ENCODE peak calls at places on chromosomes 1 and 21, in seven cellular contexts. W, Y, M, O, X, T and K are unnamed samples.

GRCh38 chr1:201468501-201468843 is 516 bp downstream of the PHLDA3 start:
- DNase-seq in W (peak; percentile 67), Y (peak; percentile 54), M (no peak), O (peak; percentile 71), X (no peak), T (no peak), K (peak; percentile 43)

GRCh38 chr1:58815069-58815679 is 31.3 kb upstream of the JUN start:
- DNase-seq in W (no peak), Y (peak; percentile 96), M (peak; percentile 94), O (peak; percentile 90), X (peak; percentile 91), T (peak; percentile 97), K (peak; percentile 90)

GRCh38 chr21:34936299-34936698 is 112.8 kb downstream of the RUNX1 start:
- DNase-seq in W (no peak), Y (no peak), M (no peak), O (no peak), X (no peak), T (no peak), K (no peak)

GRCh38 chr1:186849271-186849671 is 20.5 kb downstream of the PLA2G4A start:
- DNase-seq in W (no peak), Y (no peak), M (no peak), O (no peak), X (no peak), T (no peak), K (no peak)

GRCh38 chr1:230839166-230839565 is 29.2 kb downstream of the C1orf198 start:
- DNase-seq in W (peak; percentile 61), Y (no peak), M (no peak), O (no peak), X (no peak), T (no peak), K (no peak)

GRCh38 chr21:45555251-45555556 is 13.0 kb upstream of the SLC19A1 start:
- DNase-seq in W (no peak), Y (no peak), M (no peak), O (no peak), X (no peak), T (peak; percentile 30), K (no peak)

GRCh38 chr1:25647863-25648262 is 31.3 kb downstream of the MAN1C1 start:
- DNase-seq in W (no peak), Y (no peak), M (no peak), O (no peak), X (no peak), T (no peak), K (peak; percentile 73)

GRCh38 chr1:106952766-106953165 is 103.7 kb upstream of the PRMT6 start:
- DNase-seq in W (no peak), Y (no peak), M (no peak), O (no peak), X (no peak), T (peak; percentile 3), K (no peak)

GRCh38 chr1:77900687-77901293 is 12.4 kb downstream of the NEXN start:
- DNase-seq in W (no peak), Y (peak; percentile 83), M (peak; percentile 32), O (no peak), X (peak; percentile 60), T (peak; percentile 63), K (no peak)

GRCh38 chr21:45551316-45551715 is 9.1 kb upstream of the SLC19A1 start:
- DNase-seq in W (no peak), Y (peak; percentile 91), M (peak; percentile 65), O (peak; percentile 12), X (peak; percentile 34), T (peak; percentile 91), K (no peak)

GRCh38 chr1:112546076-112546475 is 37.3 kb downstream of the WNT2B start:
- DNase-seq in W (no peak), Y (no peak), M (peak; percentile 56), O (no peak), X (no peak), T (no peak), K (no peak)

GRCh38 chr1:8739377-8739776 is 78.1 kb downstream of the RERE start:
- DNase-seq in W (no peak), Y (no peak), M (no peak), O (no peak), X (peak; percentile 44), T (no peak), K (no peak)

GRCh38 chr1:35808376-35809155 is 750 bp downstream of the AGO4 start:
- DNase-seq in W (peak; percentile 9), Y (peak; percentile 54), M (peak; percentile 16), O (peak; percentile 63), X (peak; percentile 50), T (no peak), K (peak; percentile 53)

GRCh38 chr1:3012511-3013291 is 8.6 kb upstream of the ACTRT2 start:
- DNase-seq in W (peak; percentile 72), Y (no peak), M (no peak), O (peak; percentile 73), X (peak; percentile 52), T (no peak), K (peak; percentile 35)

GRCh38 chr1:93965256-93965655 is 56.0 kb upstream of the GCLM start:
- DNase-seq in W (no peak), Y (no peak), M (no peak), O (no peak), X (no peak), T (no peak), K (no peak)

GRCh38 chr1:93963585-93963984 is 54.4 kb upstream of the GCLM start:
- DNase-seq in W (no peak), Y (no peak), M (no peak), O (no peak), X (no peak), T (no peak), K (no peak)

GRCh38 chr1:93965888-93966287 is 56.7 kb upstream of the GCLM start:
- DNase-seq in W (no peak), Y (no peak), M (no peak), O (no peak), X (no peak), T (no peak), K (no peak)

GRCh38 chr1:93964096-93964776 is 55.0 kb upstream of the GCLM start:
- DNase-seq in W (no peak), Y (no peak), M (no peak), O (no peak), X (no peak), T (no peak), K (no peak)

DNA sequence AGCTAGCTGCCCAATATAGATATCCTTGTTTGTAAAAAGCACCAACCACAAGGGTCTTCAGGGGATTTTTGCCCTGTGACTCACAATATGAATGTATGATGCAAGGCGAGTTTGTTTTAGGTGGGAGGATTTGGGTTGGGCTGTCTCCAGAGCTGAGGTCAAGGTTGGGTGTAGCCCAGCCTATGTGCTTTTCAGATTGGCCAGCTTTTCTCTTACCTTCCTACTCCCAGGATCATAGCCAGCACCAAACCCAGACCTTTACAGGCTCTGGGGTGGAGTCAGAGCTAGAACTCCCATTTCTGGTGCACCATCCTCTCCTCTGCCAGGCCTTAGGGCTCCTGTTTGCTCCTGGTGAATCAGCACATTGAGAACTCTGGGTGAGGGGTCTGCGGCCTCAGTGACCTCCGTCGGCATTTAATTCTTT is 55.6 kb upstream of the GCLM start:
- DNase-seq in W (no peak), Y (no peak), M (peak; percentile 20), O (no peak), X (peak; percentile 4), T (peak; percentile 69), K (no peak)
- H3K27ac ChIP-seq in W (no peak overlapping the region), Y (no peak overlapping the region), M (no peak overlapping the region), O (no peak overlapping the region), X (no peak overlapping the region), T (no peak overlapping the region), K (no peak overlapping the region)

GRCh38 chr1:14970115-14970798 is 183.3 kb upstream of the TMEM51 start:
- DNase-seq in W (no peak), Y (peak; percentile 39), M (peak; percentile 96), O (no peak), X (peak; percentile 91), T (peak; percentile 87), K (no peak)

GRCh38 chr1:14970799-14971141 is 182.8 kb upstream of the TMEM51 start:
- DNase-seq in W (no peak), Y (no peak), M (no peak), O (no peak), X (no peak), T (no peak), K (no peak)

GRCh38 chr1:14972107-14972506 is 181.4 kb upstream of the TMEM51 start:
- DNase-seq in W (no peak), Y (no peak), M (no peak), O (no peak), X (no peak), T (no peak), K (no peak)

GRCh38 chr1:14969006-14969405 is 184.5 kb upstream of the TMEM51 start:
- DNase-seq in W (peak; percentile 43), Y (no peak), M (no peak), O (no peak), X (no peak), T (no peak), K (no peak)

DNA sequence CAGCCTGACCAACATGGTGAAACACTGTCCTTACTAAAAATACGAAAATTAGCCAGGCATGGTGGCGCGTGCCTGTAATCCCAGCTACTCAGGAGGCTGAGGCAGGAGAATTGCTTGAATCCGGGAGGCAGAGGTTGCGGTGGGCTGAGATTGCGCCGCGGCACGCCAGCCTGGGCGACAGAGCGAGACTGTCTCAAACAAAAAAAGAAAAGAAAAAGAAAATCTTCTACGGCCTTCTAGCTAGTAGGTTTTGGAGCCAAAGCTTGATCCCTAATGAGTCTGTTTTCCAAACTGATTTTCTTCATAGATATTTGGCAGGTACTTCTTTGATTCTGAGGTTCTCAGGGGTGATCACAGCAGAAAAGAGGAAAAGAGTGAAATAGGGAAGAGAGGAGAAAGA is 182.3 kb upstream of the TMEM51 start:
- DNase-seq in W (no peak), Y (no peak), M (no peak), O (no peak), X (no peak), T (no peak), K (no peak)
- H3K27ac ChIP-seq in W (no peak overlapping the region), Y (no peak overlapping the region), M (peak overlapping the region; percentile 29), O (no peak overlapping the region), X (no peak overlapping the region), T (peak overlapping the region; percentile 56), K (no peak overlapping the region)

GRCh38 chr1:181100924-181101323 is 12.4 kb downstream of the IER5 start:
- DNase-seq in W (no peak), Y (no peak), M (no peak), O (no peak), X (no peak), T (no peak), K (no peak)
- H3K27ac ChIP-seq in W (no peak overlapping the region), Y (peak overlapping the region; percentile 73), M (no peak overlapping the region), O (no peak overlapping the region), X (peak overlapping the region; percentile 43), T (peak overlapping the region; percentile 5), K (peak overlapping the region; percentile 11)

GRCh38 chr1:66013371-66013770 is 220.7 kb downstream of the PDE4B start:
- DNase-seq in W (no peak), Y (no peak), M (no peak), O (no peak), X (no peak), T (no peak), K (no peak)

DNA sequence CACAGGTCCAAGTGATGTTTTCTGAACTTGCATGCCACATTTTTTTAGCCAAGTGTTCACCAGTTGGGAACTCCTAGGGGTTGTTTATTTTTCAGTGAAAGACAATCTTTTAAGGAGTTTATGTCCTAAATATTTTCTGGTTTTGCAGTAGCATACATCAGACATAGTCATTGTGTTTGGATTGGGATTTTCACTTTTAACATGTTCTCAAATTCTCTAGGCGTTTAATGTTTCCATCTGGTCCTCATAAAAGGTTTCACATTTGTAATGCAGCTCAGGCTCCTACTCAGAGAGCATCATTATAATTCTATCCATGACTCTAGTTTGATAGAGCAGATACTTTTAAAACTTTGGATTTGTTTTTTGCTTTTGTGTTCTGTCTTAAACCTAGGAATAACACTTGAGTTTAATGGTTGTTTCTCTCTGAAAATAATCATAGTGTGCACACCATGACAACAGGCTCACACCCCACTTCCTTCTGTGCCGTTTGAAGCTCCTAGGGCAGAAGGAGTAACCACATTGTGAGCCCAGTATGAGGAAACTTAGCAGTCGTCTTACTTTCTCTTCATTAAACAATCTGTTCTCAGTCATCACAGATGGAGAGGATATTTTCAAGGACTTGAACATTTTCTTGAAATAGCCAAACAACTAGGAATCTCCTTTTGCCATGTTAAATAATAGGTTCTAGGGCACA is 219.5 kb downstream of the PDE4B start:
- DNase-seq in W (no peak), Y (no peak), M (no peak), O (no peak), X (no peak), T (peak; percentile 37), K (no peak)
- H3K27ac ChIP-seq in W (peak overlapping the region; percentile 72), Y (no peak overlapping the region), M (no peak overlapping the region), O (no peak overlapping the region), X (no peak overlapping the region), T (no peak overlapping the region), K (no peak overlapping the region)